ENCODE peak calls at places on chromosomes 7 and 10, in seven cellular contexts. J, Y, N, R, B, X and Z are unnamed samples.

GRCh38 chr10:72074413-72075183 is 13.8 kb downstream of the SPOCK2 start:
- DNase-seq in R (no peak), X (no peak), J (no peak), N (no peak), B (no peak), Y (no peak), Z (no peak)

GRCh38 chr10:60029441-60029840 is 123.1 kb upstream of the CCDC6 start:
- DNase-seq in N (no peak), Y (no peak), R (no peak), J (no peak), B (no peak), X (no peak), Z (no peak)

GRCh38 chr7:2926898-2927405 is 82.8 kb upstream of the GNA12 start:
- DNase-seq in R (no peak), B (no peak), X (no peak), Y (no peak), N (no peak), J (no peak), Z (no peak)

GRCh38 chr7:66114743-66115727 is at the start of gene CRCP:
- DNase-seq in X (peak; percentile 91), R (peak; percentile 87), Y (peak; percentile 45), N (peak; percentile 75), B (peak; percentile 67), J (peak; percentile 75), Z (peak; percentile 24)

GRCh38 chr10:49784631-49785030 is 22.5 kb upstream of the OGDHL start:
- DNase-seq in X (no peak), R (no peak), B (no peak), J (no peak), N (no peak), Y (no peak), Z (no peak)

GRCh38 chr10:97335188-97335619 is 675 bp upstream of the FRAT2 start:
- DNase-seq in R (no peak), B (no peak), X (no peak), J (no peak), Y (no peak), N (no peak), Z (no peak)

GRCh38 chr10:119449760-119450461 is 92.6 kb downstream of the RGS10 start:
- DNase-seq in R (peak; percentile 92), J (peak; percentile 39), B (no peak), Y (no peak), N (peak; percentile 96), X (no peak), Z (no peak)

GRCh38 chr7:29946428-29947186 is 43.0 kb downstream of the SCRN1 start:
- DNase-seq in J (no peak), R (peak; percentile 46), Y (no peak), X (peak; percentile 58), B (no peak), N (peak; percentile 41), Z (no peak)

GRCh38 chr10:1539216-1539615 is 198.1 kb downstream of the ADARB2 start:
- DNase-seq in J (no peak), Y (no peak), X (no peak), B (no peak), R (no peak), N (no peak), Z (no peak)

GRCh38 chr10:70087641-70088040 is 35.0 kb downstream of the MACROH2A2 start:
- DNase-seq in Y (no peak), X (no peak), J (no peak), B (no peak), N (peak; percentile 35), R (no peak), Z (no peak)

GRCh38 chr7:16881809-16882208 is at the start of gene AGR3:
- DNase-seq in X (no peak), N (no peak), J (peak; percentile 48), R (no peak), B (no peak), Y (no peak), Z (no peak)

GRCh38 chr7:91922857-91923256 is 17.8 kb upstream of the AKAP9 start:
- DNase-seq in J (no peak), B (no peak), Y (no peak), R (no peak), N (no peak), X (no peak), Z (no peak)

GRCh38 chr10:79349766-79350406 is 2.6 kb downstream of the PPIF start:
- DNase-seq in B (no peak), N (no peak), X (no peak), Y (no peak), J (peak; percentile 50), R (no peak), Z (no peak)

GRCh38 chr10:117950408-117950807 is 96.3 kb downstream of the RAB11FIP2 start:
- DNase-seq in X (no peak), N (no peak), B (no peak), J (no peak), R (no peak), Y (no peak), Z (peak; percentile 21)

GRCh38 chr10:30813872-30814471 is 184.4 kb upstream of the LYZL2 start:
- DNase-seq in R (peak; percentile 80), J (peak; percentile 80), X (peak; percentile 14), B (no peak), Y (no peak), N (peak; percentile 68), Z (no peak)

GRCh38 chr7:146772581-146772980 is 656.0 kb downstream of the CNTNAP2 start:
- DNase-seq in Y (no peak), B (peak; percentile 11), X (peak; percentile 32), R (no peak), N (no peak), J (no peak), Z (no peak)

GRCh38 chr10:43259981-43260761 is 6.7 kb downstream of the RASGEF1A start:
- DNase-seq in Y (no peak), R (no peak), J (peak; percentile 17), X (no peak), N (no peak), B (no peak), Z (no peak)

GRCh38 chr10:70330671-70331070 is 46.9 kb upstream of the NPFFR1 start:
- DNase-seq in R (no peak), X (no peak), J (no peak), Y (no peak), N (no peak), B (no peak), Z (no peak)

GRCh38 chr10:119003572-119004289 is 25.8 kb upstream of the NANOS1 start:
- DNase-seq in N (no peak), R (no peak), X (no peak), B (no peak), J (peak; percentile 68), Y (no peak), Z (no peak)

GRCh38 chr7:32846630-32847225 is 44.8 kb downstream of the KBTBD2 start:
- DNase-seq in N (peak; percentile 82), R (peak; percentile 79), Y (no peak), J (peak; percentile 51), X (peak; percentile 94), B (peak; percentile 65), Z (no peak)

GRCh38 chr10:132458595-132459251 is 61.7 kb downstream of the PWWP2B start:
- DNase-seq in J (no peak), X (peak; percentile 55), R (peak; percentile 7), Y (no peak), B (no peak), N (peak; percentile 24), Z (no peak)

GRCh38 chr10:66982792-66983481 is 57.1 kb downstream of the LRRTM3 start:
- DNase-seq in X (no peak), N (no peak), Y (no peak), R (no peak), J (no peak), B (no peak), Z (no peak)

GRCh38 chr10:23325132-23325531 is 19.5 kb downstream of the C10orf67 start:
- DNase-seq in B (no peak), R (no peak), N (no peak), J (no peak), Y (no peak), X (no peak), Z (no peak)

GRCh38 chr10:86372785-86373239 is 6.2 kb upstream of the GRID1 start:
- DNase-seq in J (no peak), X (no peak), N (no peak), Y (no peak), B (no peak), R (no peak), Z (no peak)

GRCh38 chr10:127349737-127350136 is 153.3 kb upstream of the INSYN2A start:
- DNase-seq in N (no peak), J (no peak), Y (no peak), R (no peak), X (no peak), B (no peak), Z (no peak)

GRCh38 chr7:151684408-151685175 is 164.9 kb upstream of the RHEB start:
- DNase-seq in Y (no peak), X (no peak), B (no peak), N (peak; percentile 27), J (no peak), R (peak; percentile 45), Z (no peak)